ENCODE peak calls at places on chromosomes 13 and 19, in eight cellular contexts. N is ascending aorta, P is body of pancreas, V is upper lobe of right lung, U is heart right ventricle, W is breast epithelium, S is right atrium auricular region, L is cardiac muscle cell. Q is an unnamed sample. For H3K27me3, the result is how much of the 10 kb centered on the place peaks cover.

GRCh38 chr13:40315416-40316064 is 350.9 kb downstream of the FOXO1 start:
- DNase-seq in P (peak), S (no peak), U (peak), L (peak), N (no peak), W (peak), V (no peak), Q (no peak)

GRCh38 chr13:64078480-64078936 is 2662.9 kb upstream of the PCDH20 start:
- DNase-seq in U (no peak), L (no peak), V (no peak), N (no peak), P (no peak), S (no peak), W (no peak), Q (no peak)

GRCh38 chr19:17209126-17210036 is 5.8 kb upstream of the USE1 start:
- DNase-seq in P (no peak), W (no peak), N (no peak), L (peak), U (no peak), V (no peak), S (no peak), Q (no peak)

GRCh38 chr19:55402509-55402908 is 5.1 kb downstream of the UBE2S start:
- DNase-seq in W (no peak), L (no peak), N (no peak), U (no peak), S (no peak), P (no peak), V (no peak), Q (no peak)

GRCh38 chr13:25844559-25845434 is 207.0 kb downstream of the SHISA2 start:
- DNase-seq in L (no peak), P (no peak), U (no peak), N (no peak), W (no peak), S (no peak), V (no peak), Q (no peak)

GRCh38 chr13:99470027-99470426 is 31.2 kb upstream of the TM9SF2 start:
- DNase-seq in V (no peak), L (no peak), U (no peak), S (no peak), N (no peak), W (no peak), P (no peak), Q (no peak)

GRCh38 chr13:98216135-98216565 is 39.1 kb upstream of the RNF113B start:
- DNase-seq in P (peak), N (no peak), W (no peak), V (no peak), S (no peak), U (peak), L (peak), Q (no peak)

GRCh38 chr19:13790354-13790753 is 4.9 kb upstream of the ZSWIM4 start:
- DNase-seq in P (no peak), S (no peak), W (no peak), N (no peak), V (no peak), L (peak), U (no peak), Q (no peak)

GRCh38 chr13:94228781-94229180 is 250.7 kb downstream of the DCT start:
- DNase-seq in P (no peak), S (no peak), V (no peak), W (no peak), N (no peak), U (no peak), L (peak), Q (no peak)

GRCh38 chr13:83709751-83710515 is 172.3 kb downstream of the SLITRK1 start:
- DNase-seq in U (no peak), V (no peak), P (no peak), L (no peak), S (no peak), N (no peak), W (no peak), Q (no peak)
- TF ChIP-seq CTCF in U (no peak), V (no peak), P (no peak), L (no peak), S (no peak), N (no peak), W (no peak), Q (no peak)

GRCh38 chr19:7801020-7801570 is 28.9 kb upstream of the EVI5L start:
- DNase-seq in S (no peak), P (no peak), N (no peak), V (no peak), U (no peak), L (no peak), W (no peak), Q (no peak)

GRCh38 chr19:7806234-7806633 is 23.8 kb upstream of the EVI5L start:
- DNase-seq in L (no peak), W (no peak), U (no peak), S (no peak), V (no peak), N (no peak), P (no peak), Q (no peak)

GRCh38 chr19:7808108-7808507 is 21.9 kb upstream of the EVI5L start:
- DNase-seq in V (no peak), W (no peak), P (no peak), L (no peak), N (no peak), S (no peak), U (no peak), Q (no peak)

GRCh38 chr19:7811989-7812388 is 18.0 kb upstream of the EVI5L start:
- DNase-seq in N (no peak), W (no peak), L (no peak), P (no peak), V (no peak), U (no peak), S (no peak), Q (no peak)

GRCh38 chr19:7806876-7807275 is 23.1 kb upstream of the EVI5L start:
- DNase-seq in N (no peak), L (no peak), V (no peak), S (no peak), U (no peak), W (no peak), P (no peak), Q (no peak)
- H3K27me3 ChIP-seq in N (under half), L (under half), V (under half), S (under half), U (under half), W (under half), P (under half), Q (under half)

DNA sequence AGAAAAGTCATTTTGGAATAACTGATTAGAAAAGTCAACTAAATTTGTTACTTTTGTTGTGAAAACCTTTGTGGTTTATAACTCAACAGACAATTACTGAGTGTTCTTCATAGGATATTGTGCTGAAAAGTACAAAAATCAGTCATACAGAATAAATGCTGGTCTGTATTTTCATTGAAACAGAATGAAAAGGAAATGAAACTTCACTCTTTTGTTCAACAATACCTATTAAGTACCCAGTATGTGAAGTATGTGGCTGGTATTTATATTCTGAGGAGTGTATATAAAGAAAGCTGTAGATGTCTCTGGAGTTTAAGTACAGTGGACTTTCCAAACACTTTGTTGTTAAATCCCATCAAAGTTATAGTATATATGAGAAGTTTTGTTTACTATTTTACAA is 828.4 kb upstream of the ATXN8OS start:
- DNase-seq in L (no peak), S (no peak), W (no peak), P (no peak), U (no peak), N (no peak), V (no peak), Q (no peak)
- H3K27ac ChIP-seq in L (no peak), S (no peak), W (no peak), P (no peak), U (no peak), N (no peak), V (no peak), Q (no peak)

GRCh38 chr19:18304496-18305312 is 18.2 kb downstream of the LSM4 start:
- DNase-seq in W (peak), L (peak), N (peak), S (peak), P (peak), U (peak), V (peak), Q (no peak)
- TF ChIP-seq CTCF in W (no peak), L (no peak), N (no peak), S (no peak), P (no peak), U (no peak), V (no peak), Q (no peak)

DNA sequence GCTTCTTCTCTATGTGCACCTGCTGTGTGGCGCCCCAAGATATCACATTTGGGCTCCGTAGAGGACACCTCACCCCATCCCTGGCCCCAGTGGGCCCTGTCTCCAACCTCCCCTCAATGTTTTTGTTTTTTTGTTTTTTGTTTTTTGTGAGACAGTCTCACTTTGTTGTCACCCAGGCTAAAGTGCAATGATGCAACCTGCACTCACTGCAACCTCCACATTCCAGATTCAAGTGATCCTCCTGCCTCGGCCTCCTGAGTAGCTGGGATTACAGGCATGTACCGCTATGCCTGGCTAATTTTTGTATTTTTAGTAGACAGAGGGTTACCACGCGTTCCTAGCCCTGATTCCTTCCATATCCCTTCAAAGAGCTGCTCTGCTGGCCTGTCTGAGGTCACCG is 26.9 kb upstream of the TUBGCP3 start:
- DNase-seq in V (no peak), U (no peak), S (no peak), L (no peak), P (no peak), W (no peak), N (no peak), Q (no peak)
- H3K27me3 ChIP-seq in V (under half), U (under half), S (under half), L (under half), P (under half), W (under half), N (under half), Q (under half)

GRCh38 chr19:45968626-45969025 is 5.0 kb downstream of the NOVA2 start:
- DNase-seq in W (no peak), N (no peak), U (no peak), S (no peak), P (no peak), V (no peak), L (no peak), Q (no peak)
- H3K27ac ChIP-seq in W (no peak), N (no peak), U (no peak), S (no peak), P (no peak), V (no peak), L (no peak), Q (no peak)

GRCh38 chr19:52748336-52748950 is 13.6 kb upstream of the ZNF611 start:
- DNase-seq in N (no peak), S (peak), L (peak), V (no peak), U (peak), W (no peak), P (peak), Q (no peak)
- TF ChIP-seq CTCF in N (peak), S (peak), L (peak), V (peak), U (peak), W (peak), P (peak), Q (peak)